ENCODE peak calls at places on chromosomes 6 and 20, in four cellular contexts. One of them, this sample, is unnamed.

GRCh38 chr20:61762886-61763739 is 302.6 kb downstream of the TAF4 start:
- DNase-seq in right atrium auricular region: no peak
- DNase-seq in pancreas: no peak
- DNase-seq in fibroblast of mammary gland: no peak
- DNase-seq in this sample: no peak

GRCh38 chr6:139373154-139373927 is 1.1 kb downstream of the CITED2 start:
- DNase-seq in right atrium auricular region: peak; percentile 68
- DNase-seq in pancreas: peak; percentile 49
- DNase-seq in fibroblast of mammary gland: peak; percentile 36
- DNase-seq in this sample: no peak

GRCh38 chr6:137188855-137189254 is 15.4 kb upstream of the IL22RA2 start:
- DNase-seq in fibroblast of mammary gland: peak; percentile 56
- DNase-seq in right atrium auricular region: no peak
- DNase-seq in pancreas: no peak
- DNase-seq in this sample: no peak

GRCh38 chr6:143999406-143999805 is 8.7 kb downstream of the PLAGL1 start:
- DNase-seq in fibroblast of mammary gland: peak; percentile 88
- DNase-seq in pancreas: no peak
- DNase-seq in right atrium auricular region: no peak
- DNase-seq in this sample: no peak

GRCh38 chr6:34518669-34519365 is 37.3 kb downstream of the SPDEF start:
- DNase-seq in fibroblast of mammary gland: no peak
- DNase-seq in pancreas: no peak
- DNase-seq in right atrium auricular region: no peak
- DNase-seq in this sample: no peak

GRCh38 chr6:3117912-3118352 is 579 bp upstream of the BPHL start:
- DNase-seq in fibroblast of mammary gland: peak; percentile 70
- DNase-seq in right atrium auricular region: no peak
- DNase-seq in pancreas: no peak
- DNase-seq in this sample: no peak

GRCh38 chr6:117399924-117400323 is 25.8 kb downstream of the ROS1 start:
- DNase-seq in pancreas: no peak
- DNase-seq in right atrium auricular region: no peak
- DNase-seq in fibroblast of mammary gland: no peak
- DNase-seq in this sample: no peak

GRCh38 chr6:127854009-127854408 is 46.8 kb downstream of the THEMIS start:
- DNase-seq in pancreas: no peak
- DNase-seq in right atrium auricular region: no peak
- DNase-seq in fibroblast of mammary gland: peak; percentile 35
- DNase-seq in this sample: no peak

GRCh38 chr20:56628873-56629463 is at the start of gene TFAP2C:
- DNase-seq in right atrium auricular region: no peak
- DNase-seq in fibroblast of mammary gland: peak; percentile 25
- DNase-seq in pancreas: peak; percentile 66
- DNase-seq in this sample: no peak

GRCh38 chr20:13006825-13007224 is 1.9 kb upstream of the SPTLC3 start:
- DNase-seq in fibroblast of mammary gland: peak; percentile 81
- DNase-seq in right atrium auricular region: no peak
- DNase-seq in pancreas: no peak
- DNase-seq in this sample: no peak

GRCh38 chr6:136524936-136525413 is 25.2 kb downstream of the MAP7 start:
- DNase-seq in right atrium auricular region: no peak
- DNase-seq in pancreas: no peak
- DNase-seq in fibroblast of mammary gland: no peak
- DNase-seq in this sample: no peak

GRCh38 chr20:57040924-57041323 is 225.5 kb downstream of the BMP7 start:
- DNase-seq in pancreas: no peak
- DNase-seq in right atrium auricular region: no peak
- DNase-seq in fibroblast of mammary gland: peak; percentile 63
- DNase-seq in this sample: no peak

GRCh38 chr20:63708301-63709148 is 686 bp downstream of the ZGPAT start:
- DNase-seq in pancreas: peak; percentile 9
- DNase-seq in right atrium auricular region: no peak
- DNase-seq in fibroblast of mammary gland: no peak
- DNase-seq in this sample: no peak

GRCh38 chr20:5973172-5973571 is 22.7 kb downstream of the MCM8 start:
- DNase-seq in pancreas: no peak
- DNase-seq in right atrium auricular region: no peak
- DNase-seq in fibroblast of mammary gland: peak; percentile 71
- DNase-seq in this sample: no peak

GRCh38 chr20:32478576-32478975 is 106.6 kb downstream of the NOL4L start:
- DNase-seq in pancreas: no peak
- DNase-seq in right atrium auricular region: no peak
- DNase-seq in fibroblast of mammary gland: no peak
- DNase-seq in this sample: no peak

GRCh38 chr6:169723991-169724553 is at the start of gene PHF10:
- DNase-seq in pancreas: peak; percentile 20
- DNase-seq in fibroblast of mammary gland: no peak
- DNase-seq in right atrium auricular region: no peak
- DNase-seq in this sample: no peak

GRCh38 chr6:152701081-152701862 is 3.6 kb downstream of the MYCT1 start:
- DNase-seq in right atrium auricular region: no peak
- DNase-seq in pancreas: no peak
- DNase-seq in fibroblast of mammary gland: no peak
- DNase-seq in this sample: no peak

GRCh38 chr6:103910018-103910417 is 949.7 kb downstream of the HACE1 start:
- DNase-seq in pancreas: no peak
- DNase-seq in right atrium auricular region: no peak
- DNase-seq in fibroblast of mammary gland: no peak
- DNase-seq in this sample: no peak

GRCh38 chr20:44601801-44602204 is 19.4 kb downstream of the PKIG start:
- DNase-seq in pancreas: no peak
- DNase-seq in fibroblast of mammary gland: peak; percentile 84
- DNase-seq in right atrium auricular region: peak; percentile 86
- DNase-seq in this sample: no peak

GRCh38 chr6:89661559-89661958 is 23.0 kb upstream of the LYRM2 start:
- DNase-seq in pancreas: no peak
- DNase-seq in fibroblast of mammary gland: no peak
- DNase-seq in right atrium auricular region: no peak
- DNase-seq in this sample: no peak

GRCh38 chr20:46683939-46684750 is 5.1 kb downstream of the TP53RK start:
- DNase-seq in right atrium auricular region: peak; percentile 73
- DNase-seq in pancreas: peak; percentile 63
- DNase-seq in fibroblast of mammary gland: peak; percentile 89
- DNase-seq in this sample: no peak

GRCh38 chr6:121430514-121431460 is 4.7 kb upstream of the GJA1 start:
- DNase-seq in pancreas: no peak
- DNase-seq in fibroblast of mammary gland: peak; percentile 63
- DNase-seq in right atrium auricular region: no peak
- DNase-seq in this sample: no peak

GRCh38 chr6:54291146-54291545 is 17.1 kb upstream of the TINAG start:
- DNase-seq in pancreas: no peak
- DNase-seq in fibroblast of mammary gland: peak; percentile 87
- DNase-seq in right atrium auricular region: no peak
- DNase-seq in this sample: no peak

GRCh38 chr20:24657211-24657610 is 187.8 kb downstream of the SYNDIG1 start:
- DNase-seq in pancreas: peak; percentile 39
- DNase-seq in right atrium auricular region: no peak
- DNase-seq in fibroblast of mammary gland: peak; percentile 60
- DNase-seq in this sample: no peak

GRCh38 chr6:63319911-63320310 is at the start of gene LGSN:
- DNase-seq in pancreas: no peak
- DNase-seq in fibroblast of mammary gland: no peak
- DNase-seq in right atrium auricular region: no peak
- DNase-seq in this sample: no peak

GRCh38 chr6:100946021-100946540 is 65.0 kb upstream of the ASCC3 start:
- DNase-seq in fibroblast of mammary gland: no peak
- DNase-seq in pancreas: no peak
- DNase-seq in right atrium auricular region: no peak
- DNase-seq in this sample: no peak

GRCh38 chr20:35264755-35265154 is 13.2 kb downstream of the MMP24OS start:
- DNase-seq in pancreas: no peak
- DNase-seq in right atrium auricular region: no peak
- DNase-seq in fibroblast of mammary gland: no peak
- DNase-seq in this sample: no peak

GRCh38 chr6:148514091-148514850 is 171.6 kb downstream of the SASH1 start:
- DNase-seq in pancreas: no peak
- DNase-seq in right atrium auricular region: no peak
- DNase-seq in fibroblast of mammary gland: peak; percentile 70
- DNase-seq in this sample: no peak

GRCh38 chr6:111410371-111410770 is 72.6 kb downstream of the REV3L start:
- DNase-seq in right atrium auricular region: no peak
- DNase-seq in pancreas: no peak
- DNase-seq in fibroblast of mammary gland: no peak
- DNase-seq in this sample: no peak

GRCh38 chr6:127855542-127856159 is 45.2 kb downstream of the THEMIS start:
- DNase-seq in pancreas: no peak
- DNase-seq in right atrium auricular region: no peak
- DNase-seq in fibroblast of mammary gland: peak; percentile 51
- DNase-seq in this sample: no peak

GRCh38 chr6:85703359-85703758 is 60.7 kb upstream of the SYNCRIP start:
- DNase-seq in right atrium auricular region: no peak
- DNase-seq in pancreas: no peak
- DNase-seq in fibroblast of mammary gland: peak; percentile 5
- DNase-seq in this sample: no peak

GRCh38 chr6:73203098-73203497 is 22.2 kb downstream of the KHDC1L start:
- DNase-seq in fibroblast of mammary gland: no peak
- DNase-seq in pancreas: no peak
- DNase-seq in right atrium auricular region: no peak
- DNase-seq in this sample: no peak

GRCh38 chr6:52691718-52692117 is 20.8 kb downstream of the TMEM14A start:
- DNase-seq in fibroblast of mammary gland: peak; percentile 27
- DNase-seq in pancreas: no peak
- DNase-seq in right atrium auricular region: no peak
- DNase-seq in this sample: no peak

DNA sequence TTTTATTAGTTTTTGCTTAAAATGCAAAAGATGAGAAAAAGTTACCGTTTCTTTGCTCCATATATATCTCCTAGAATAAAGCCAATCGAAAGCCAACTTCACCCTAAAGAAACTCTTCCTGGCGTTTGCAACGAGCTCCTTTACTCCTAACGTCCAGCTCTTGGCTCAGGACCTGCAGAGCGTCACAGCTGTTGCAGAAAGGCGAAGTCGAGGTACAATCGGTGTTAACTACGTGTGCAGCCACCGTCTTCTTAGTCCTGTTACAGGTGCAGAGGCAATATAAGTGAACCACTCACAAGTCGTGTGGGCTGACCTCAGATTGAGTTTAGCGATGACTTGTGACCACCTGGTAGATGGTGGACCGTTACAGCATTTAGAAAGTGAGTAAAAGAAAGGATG is 113.1 kb downstream of the TRIM27 start:
- DNase-seq in pancreas: no peak
- DNase-seq in right atrium auricular region: no peak
- DNase-seq in fibroblast of mammary gland: no peak
- DNase-seq in this sample: no peak
- H3K4me3 ChIP-seq in pancreas: no peak overlapping the region
- H3K4me3 ChIP-seq in right atrium auricular region: no peak overlapping the region
- H3K4me3 ChIP-seq in fibroblast of mammary gland: peak overlapping the region; percentile 54
- H3K4me3 ChIP-seq in this sample: no peak overlapping the region

GRCh38 chr6:166442131-166442530 is 59.4 kb upstream of the MPC1 start:
- DNase-seq in right atrium auricular region: no peak
- DNase-seq in pancreas: no peak
- DNase-seq in fibroblast of mammary gland: no peak
- DNase-seq in this sample: no peak
- H3K4me3 ChIP-seq in right atrium auricular region: no peak overlapping the region
- H3K4me3 ChIP-seq in pancreas: no peak overlapping the region
- H3K4me3 ChIP-seq in fibroblast of mammary gland: no peak overlapping the region
- H3K4me3 ChIP-seq in this sample: no peak overlapping the region

GRCh38 chr6:44071670-44072451 is 55.4 kb downstream of the MRPL14 start:
- DNase-seq in fibroblast of mammary gland: peak; percentile 98
- DNase-seq in pancreas: no peak
- DNase-seq in right atrium auricular region: no peak
- DNase-seq in this sample: no peak
- H3K4me3 ChIP-seq in fibroblast of mammary gland: no peak overlapping the region
- H3K4me3 ChIP-seq in pancreas: no peak overlapping the region
- H3K4me3 ChIP-seq in right atrium auricular region: no peak overlapping the region
- H3K4me3 ChIP-seq in this sample: no peak overlapping the region

GRCh38 chr6:35719407-35719829 is 17.4 kb upstream of the ARMC12 start:
- DNase-seq in fibroblast of mammary gland: no peak
- DNase-seq in pancreas: no peak
- DNase-seq in right atrium auricular region: no peak
- DNase-seq in this sample: peak; percentile 87
- H3K4me3 ChIP-seq in fibroblast of mammary gland: no peak overlapping the region
- H3K4me3 ChIP-seq in pancreas: no peak overlapping the region
- H3K4me3 ChIP-seq in right atrium auricular region: no peak overlapping the region
- H3K4me3 ChIP-seq in this sample: peak overlapping the region; percentile 12

DNA sequence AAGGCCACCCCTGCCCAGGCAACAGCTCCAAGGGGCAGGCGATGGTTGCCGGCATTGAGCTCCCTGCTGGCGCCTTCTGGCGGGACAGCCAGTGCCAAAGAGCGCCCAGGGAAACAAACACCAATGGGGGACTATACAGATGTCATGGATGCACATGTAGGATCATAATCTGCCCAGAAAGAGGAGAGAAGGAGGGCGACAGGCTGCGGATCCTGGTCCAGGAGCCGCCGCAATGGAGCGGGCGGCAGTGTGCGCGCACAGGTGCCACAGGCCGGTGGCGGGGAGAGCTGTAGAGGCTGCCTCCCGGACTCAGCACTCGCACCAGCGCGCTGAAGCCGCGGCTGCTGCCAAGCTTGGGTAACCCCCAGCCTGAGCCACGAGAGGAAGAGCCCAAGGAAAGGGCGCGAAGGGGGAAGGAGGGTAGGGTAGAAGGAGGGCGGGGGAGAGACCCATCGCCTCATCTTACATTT is 418 bp upstream of the FUT9 start:
- DNase-seq in fibroblast of mammary gland: no peak
- DNase-seq in right atrium auricular region: no peak
- DNase-seq in pancreas: peak; percentile 39
- DNase-seq in this sample: no peak
- H3K4me3 ChIP-seq in fibroblast of mammary gland: no peak overlapping the region
- H3K4me3 ChIP-seq in right atrium auricular region: no peak overlapping the region
- H3K4me3 ChIP-seq in pancreas: peak overlapping the region; percentile 3
- H3K4me3 ChIP-seq in this sample: no peak overlapping the region

DNA sequence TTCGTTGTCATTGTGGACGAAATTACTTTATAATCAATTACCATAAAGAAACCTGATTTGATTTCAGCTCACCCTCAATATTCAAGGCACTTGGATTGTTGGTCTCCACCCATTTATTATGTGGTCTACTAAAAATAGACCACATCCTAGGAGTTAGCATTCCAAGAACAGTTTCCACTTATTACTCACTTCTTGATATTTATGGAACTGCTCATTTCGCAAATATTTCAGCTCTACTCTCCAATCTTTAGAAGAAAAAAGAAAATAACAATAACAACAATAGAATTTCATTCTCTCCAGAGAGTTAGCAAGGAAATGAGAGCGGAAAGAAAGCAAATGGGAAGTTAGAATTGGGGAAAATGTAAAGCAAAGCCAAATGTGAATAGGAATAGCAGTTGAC is 26.2 kb upstream of the HDAC2 start:
- DNase-seq in pancreas: no peak
- DNase-seq in right atrium auricular region: no peak
- DNase-seq in fibroblast of mammary gland: peak; percentile 85
- DNase-seq in this sample: no peak
- H3K4me3 ChIP-seq in pancreas: no peak overlapping the region
- H3K4me3 ChIP-seq in right atrium auricular region: no peak overlapping the region
- H3K4me3 ChIP-seq in fibroblast of mammary gland: no peak overlapping the region
- H3K4me3 ChIP-seq in this sample: no peak overlapping the region

GRCh38 chr20:11207749-11208502 is 534.1 kb upstream of the JAG1 start:
- DNase-seq in fibroblast of mammary gland: peak; percentile 24
- DNase-seq in pancreas: peak; percentile 21
- DNase-seq in right atrium auricular region: no peak
- DNase-seq in this sample: no peak
- H3K4me3 ChIP-seq in fibroblast of mammary gland: no peak overlapping the region
- H3K4me3 ChIP-seq in pancreas: no peak overlapping the region
- H3K4me3 ChIP-seq in right atrium auricular region: no peak overlapping the region
- H3K4me3 ChIP-seq in this sample: no peak overlapping the region

GRCh38 chr20:33664085-33664761 is 2.1 kb downstream of the C20orf144 start:
- DNase-seq in fibroblast of mammary gland: no peak
- DNase-seq in pancreas: peak; percentile 13
- DNase-seq in right atrium auricular region: no peak
- DNase-seq in this sample: no peak
- H3K4me3 ChIP-seq in fibroblast of mammary gland: peak overlapping the region; percentile 69
- H3K4me3 ChIP-seq in pancreas: peak overlapping the region; percentile 76
- H3K4me3 ChIP-seq in right atrium auricular region: peak overlapping the region; percentile 55
- H3K4me3 ChIP-seq in this sample: peak overlapping the region; percentile 85

GRCh38 chr6:12586696-12587095 is 129.9 kb upstream of the PHACTR1 start:
- DNase-seq in pancreas: no peak
- DNase-seq in right atrium auricular region: no peak
- DNase-seq in fibroblast of mammary gland: no peak
- DNase-seq in this sample: no peak
- H3K4me3 ChIP-seq in pancreas: no peak overlapping the region
- H3K4me3 ChIP-seq in right atrium auricular region: no peak overlapping the region
- H3K4me3 ChIP-seq in fibroblast of mammary gland: no peak overlapping the region
- H3K4me3 ChIP-seq in this sample: no peak overlapping the region

This sample was measured in vagina.